ENCODE peak calls at places on chromosomes 2 and 18, in six cellular contexts. I is adrenal gland, T is A549, A is HCT116, H is stomach, Y is IMR-90. U is an unnamed sample.

GRCh38 chr2:233372855-233373254 is 18.6 kb downstream of the DGKD start:
- DNase-seq in I (no peak), H (no peak), T (no peak), Y (no peak), A (no peak), U (no peak)

GRCh38 chr2:30628341-30628740 is 178.9 kb downstream of the CAPN13 start:
- DNase-seq in T (no peak), A (no peak), I (no peak), H (no peak), Y (peak; percentile 31), U (no peak)

GRCh38 chr2:3536682-3537632 is 17.6 kb upstream of the ADI1 start:
- DNase-seq in H (no peak), A (peak; percentile 26), I (peak; percentile 73), T (peak; percentile 81), Y (peak; percentile 56), U (no peak)

GRCh38 chr2:200619275-200619674 is 33.5 kb downstream of the AOX1 start:
- DNase-seq in A (no peak), Y (peak; percentile 42), I (peak; percentile 30), H (no peak), T (no peak), U (no peak)

GRCh38 chr18:59300676-59301285 is 17.7 kb downstream of the CPLX4 start:
- DNase-seq in A (no peak), Y (no peak), H (no peak), I (no peak), T (no peak), U (no peak)

GRCh38 chr18:56851774-56852173 is 200.6 kb downstream of the WDR7 start:
- DNase-seq in T (no peak), A (no peak), I (no peak), H (no peak), Y (no peak), U (no peak)

GRCh38 chr2:47058061-47058931 is 96.8 kb downstream of the STPG4 start:
- DNase-seq in T (no peak), Y (peak; percentile 72), H (no peak), I (no peak), A (no peak), U (no peak)

GRCh38 chr2:97731274-97732050 is 18.1 kb downstream of the ZAP70 start:
- DNase-seq in I (no peak), Y (no peak), A (no peak), H (no peak), T (no peak), U (peak; percentile 23)

GRCh38 chr2:227860116-227860724 is 11.2 kb upstream of the DAW1 start:
- DNase-seq in H (no peak), A (no peak), Y (no peak), I (no peak), T (no peak), U (no peak)

GRCh38 chr2:21715865-21716264 is 592.1 kb downstream of the TDRD15 start:
- DNase-seq in H (no peak), A (no peak), Y (no peak), T (no peak), I (no peak), U (no peak)

GRCh38 chr2:8412082-8412481 is 269.8 kb upstream of the ID2 start:
- DNase-seq in T (peak; percentile 69), H (peak; percentile 73), Y (no peak), I (peak; percentile 32), A (no peak), U (peak; percentile 84)
- TF ChIP-seq POLR2A in T (no peak), H (no peak), Y (no peak), I (no peak), A (no peak), U (no peak)

GRCh38 chr2:218898109-218898878 is 17.6 kb downstream of the WNT10A start:
- DNase-seq in H (peak; percentile 79), Y (peak; percentile 18), I (peak; percentile 52), T (peak; percentile 71), A (no peak), U (peak; percentile 83)

GRCh38 chr2:218895758-218896500 is 15.3 kb downstream of the WNT10A start:
- DNase-seq in A (no peak), T (no peak), H (no peak), Y (no peak), I (no peak), U (no peak)

GRCh38 chr2:218895326-218895725 is 14.7 kb downstream of the WNT10A start:
- DNase-seq in T (no peak), A (no peak), H (no peak), I (no peak), Y (no peak), U (no peak)

GRCh38 chr2:218897394-218898108 is 16.9 kb downstream of the WNT10A start:
- DNase-seq in T (no peak), H (no peak), I (no peak), A (no peak), Y (no peak), U (no peak)

GRCh38 chr2:218896501-218897393 is 16.1 kb downstream of the WNT10A start:
- DNase-seq in I (no peak), A (no peak), T (peak; percentile 43), Y (peak; percentile 31), H (peak; percentile 41), U (peak; percentile 85)
- TF ChIP-seq POLR2A in I (no peak), A (no peak), T (no peak), Y (no peak), H (no peak), U (no peak)

GRCh38 chr2:216743781-216744180 is 48.4 kb upstream of the IGFBP5 start:
- DNase-seq in T (no peak), I (no peak), Y (peak; percentile 30), H (no peak), A (no peak), U (no peak)

GRCh38 chr2:216740557-216741222 is 45.3 kb upstream of the IGFBP5 start:
- DNase-seq in A (no peak), H (no peak), T (no peak), Y (peak; percentile 93), I (no peak), U (no peak)

GRCh38 chr2:216745453-216745852 is 50.1 kb upstream of the IGFBP5 start:
- DNase-seq in I (no peak), Y (no peak), A (no peak), H (no peak), T (no peak), U (no peak)

GRCh38 chr2:216741223-216741593 is 45.9 kb upstream of the IGFBP5 start:
- DNase-seq in T (no peak), A (no peak), Y (no peak), H (no peak), I (no peak), U (no peak)

DNA sequence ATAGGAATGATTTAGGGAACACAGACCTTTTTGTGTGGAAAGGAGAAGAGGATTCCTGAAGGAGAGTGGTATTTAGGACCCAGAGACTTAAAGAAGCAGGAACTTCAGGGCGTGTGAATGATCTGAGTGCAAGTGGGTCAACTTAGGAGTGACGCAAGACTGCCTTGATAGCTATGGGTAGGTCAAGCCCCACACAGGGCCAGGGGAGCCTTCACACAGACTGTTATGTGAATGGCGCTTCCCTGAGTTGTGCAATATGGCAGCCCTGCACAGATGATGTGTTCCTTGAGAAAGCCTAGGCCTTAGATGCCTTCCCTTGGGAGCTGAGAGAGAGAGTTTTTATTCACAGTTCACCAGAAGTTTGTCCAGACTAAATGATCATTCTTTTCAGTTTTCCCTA is 47.1 kb upstream of the IGFBP5 start:
- DNase-seq in T (no peak), Y (no peak), I (peak; percentile 26), A (no peak), H (no peak), U (peak; percentile 51)
- TF ChIP-seq POLR2A in T (no peak), Y (no peak), I (no peak), A (no peak), H (no peak), U (no peak)

GRCh38 chr2:176104338-176105077 is 2.6 kb upstream of the HOXD11 start:
- DNase-seq in A (no peak), T (peak; percentile 62), I (no peak), H (no peak), Y (no peak), U (no peak)
- TF ChIP-seq POLR2A in A (no peak), T (no peak), I (no peak), H (no peak), Y (no peak), U (no peak)

DNA sequence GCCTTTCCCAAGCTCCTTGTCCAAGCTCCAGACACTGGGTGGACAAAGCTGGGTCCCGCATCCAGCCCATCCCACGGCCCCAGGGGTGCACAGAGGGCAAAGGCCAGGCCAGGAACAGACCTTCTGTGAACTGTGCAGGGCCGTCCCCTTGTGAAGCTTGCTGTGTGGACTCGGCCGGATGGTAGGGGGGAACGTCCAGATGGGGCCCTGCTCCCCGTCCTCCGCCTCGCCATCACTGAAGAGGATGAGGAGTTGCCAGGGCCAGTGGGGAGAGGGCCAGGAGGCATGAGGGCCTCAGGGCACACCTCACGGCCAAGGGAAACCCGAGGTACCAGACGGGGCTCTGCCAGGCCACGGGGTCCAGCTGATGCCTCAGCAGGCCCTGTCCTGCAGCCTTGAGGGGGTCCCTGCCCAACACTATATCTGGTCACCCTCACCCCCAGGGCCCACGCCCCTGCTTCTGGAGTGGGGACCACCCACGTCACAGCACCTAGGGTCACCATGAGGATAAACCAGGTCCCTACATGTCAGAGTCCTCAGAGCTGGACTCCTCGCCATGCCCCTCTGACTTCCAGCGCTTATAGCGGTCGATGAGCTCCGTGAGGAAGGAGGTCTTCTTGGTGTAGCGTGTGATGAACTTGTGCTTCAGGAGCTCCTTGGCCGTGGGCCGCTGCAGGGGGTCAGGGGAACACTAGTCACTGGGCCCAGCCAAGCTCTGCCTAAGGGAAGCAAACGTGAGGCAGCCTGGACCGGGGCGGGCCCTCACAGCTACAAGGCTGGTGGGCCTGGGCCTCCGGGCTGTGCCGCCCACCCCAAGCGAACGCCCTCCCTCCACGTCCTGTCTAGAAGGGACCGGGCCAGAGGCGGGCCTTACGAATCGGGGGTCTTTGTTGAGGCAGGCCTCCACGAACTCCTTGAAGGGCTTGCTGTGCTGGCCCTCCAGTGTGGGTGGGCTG is 10.0 kb downstream of the STK25 start:
- DNase-seq in H (no peak), I (no peak), Y (no peak), A (no peak), T (no peak), U (no peak)
- TF ChIP-seq POLR2A in H (no peak), I (no peak), Y (no peak), A (no peak), T (no peak), U (no peak)

DNA sequence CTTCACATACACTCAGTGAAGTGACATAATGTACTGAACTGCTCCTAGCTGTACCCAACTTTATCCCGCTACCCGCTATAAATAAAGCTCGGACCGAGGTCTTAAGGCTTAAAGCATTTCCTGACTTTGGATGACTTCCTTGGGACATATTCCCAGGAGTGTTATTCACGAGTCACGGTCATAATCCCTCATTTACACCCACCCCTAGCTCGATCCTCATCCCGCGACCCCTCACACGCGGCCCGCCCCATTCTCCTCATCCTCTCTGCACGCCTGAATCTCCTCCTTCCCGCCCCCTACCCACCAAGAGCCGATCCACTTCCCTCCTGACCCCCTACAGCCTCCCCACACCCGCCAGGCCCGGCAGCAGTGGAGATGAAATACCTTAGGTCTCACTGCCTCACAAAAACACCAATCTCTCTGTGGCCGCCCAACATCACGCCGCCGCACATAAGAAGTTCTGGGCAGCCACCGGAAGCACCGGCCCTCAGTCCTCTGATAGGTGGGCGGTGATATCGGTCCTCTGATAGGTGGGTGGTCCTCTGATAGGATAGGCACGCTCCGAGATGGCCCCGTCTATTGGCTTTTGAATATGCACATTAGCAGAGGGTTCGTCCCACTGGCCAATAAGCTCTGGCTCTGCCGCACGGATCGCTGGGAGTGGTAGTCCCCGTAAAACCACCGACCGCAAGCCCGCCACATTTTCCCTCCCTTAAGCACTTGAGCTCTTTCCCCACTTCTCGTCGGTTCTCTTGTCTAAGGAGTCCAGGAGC is at the start of gene WDCP:
- DNase-seq in I (peak; percentile 98), Y (peak; percentile 99), A (peak; percentile 95), T (peak; percentile 93), H (peak; percentile 95), U (peak; percentile 97)
- TF ChIP-seq POLR2A in I (peak; percentile 54), Y (peak; percentile 79), A (peak; percentile 86), T (peak; percentile 90), H (no peak), U (peak; percentile 25)

GRCh38 chr2:179021258-179021657 is 28.7 kb downstream of the CCDC141 start:
- DNase-seq in H (no peak), T (no peak), A (no peak), I (no peak), Y (no peak), U (no peak)
- TF ChIP-seq POLR2A in H (no peak), T (no peak), A (no peak), I (no peak), Y (no peak), U (no peak)